ENCODE peak calls at places on chromosomes 5 and 9, in eight cellular contexts. O is HCT116, I is MM.1S, V is H1, B is heart left ventricle, H is psoas muscle, P is A549, K is GM23338. E is an unnamed sample.

GRCh38 chr9:131739192-131739961 is 499 bp downstream of the RAPGEF1 start:
- DNase-seq in O (no peak), I (peak; percentile 41), V (no peak), B (peak; percentile 78), H (peak; percentile 65), P (no peak), K (peak; percentile 57), E (peak; percentile 68)

GRCh38 chr9:122246666-122247065 is 17.9 kb upstream of the LHX6 start:
- DNase-seq in O (no peak), I (no peak), V (no peak), B (no peak), H (no peak), P (no peak), K (no peak), E (no peak)

GRCh38 chr9:27888661-27889295 is 315.5 kb upstream of the C9orf72 start:
- DNase-seq in O (peak; percentile 7), I (peak; percentile 64), V (peak; percentile 36), B (no peak), H (no peak), P (peak; percentile 38), K (peak; percentile 67), E (no peak)

GRCh38 chr9:125439434-125440272 is 178.0 kb downstream of the GAPVD1 start:
- DNase-seq in O (no peak), I (no peak), V (no peak), B (no peak), H (no peak), P (no peak), K (no peak), E (no peak)

GRCh38 chr5:149572576-149573231 is 8.6 kb upstream of the ARHGEF37 start:
- DNase-seq in O (no peak), I (no peak), V (no peak), B (no peak), H (no peak), P (no peak), K (no peak), E (no peak)

GRCh38 chr5:38249286-38249685 is 9.1 kb upstream of the EGFLAM start:
- DNase-seq in O (no peak), I (no peak), V (no peak), B (no peak), H (no peak), P (no peak), K (no peak), E (no peak)

GRCh38 chr5:111694183-111694582 is 62.8 kb downstream of the NREP start:
- DNase-seq in O (no peak), I (no peak), V (no peak), B (no peak), H (no peak), P (peak; percentile 22), K (no peak), E (no peak)

GRCh38 chr9:93300175-93300572 is 116.2 kb downstream of the WNK2 start:
- DNase-seq in O (no peak), I (no peak), V (no peak), B (no peak), H (peak; percentile 4), P (no peak), K (no peak), E (no peak)

GRCh38 chr9:136310273-136311030 is 6.6 kb upstream of the CCDC187 start:
- DNase-seq in O (no peak), I (no peak), V (no peak), B (no peak), H (no peak), P (no peak), K (no peak), E (no peak)

GRCh38 chr9:93665566-93666278 is 89.3 kb downstream of the PHF2 start:
- DNase-seq in O (no peak), I (no peak), V (no peak), B (peak; percentile 46), H (no peak), P (no peak), K (no peak), E (peak; percentile 27)

GRCh38 chr5:80083115-80083890 is 48.2 kb downstream of the THBS4 start:
- DNase-seq in O (peak; percentile 71), I (peak; percentile 66), V (no peak), B (no peak), H (no peak), P (peak; percentile 74), K (peak; percentile 92), E (peak; percentile 64)

GRCh38 chr9:124088476-124088837 is 76.9 kb downstream of the LHX2 start:
- DNase-seq in O (no peak), I (no peak), V (no peak), B (no peak), H (no peak), P (no peak), K (no peak), E (peak; percentile 54)

GRCh38 chr5:154892370-154892771 is 33.9 kb downstream of the CNOT8 start:
- DNase-seq in O (no peak), I (no peak), V (no peak), B (no peak), H (no peak), P (no peak), K (no peak), E (no peak)

GRCh38 chr5:173371400-173371799 is 43.2 kb upstream of the STC2 start:
- DNase-seq in O (no peak), I (no peak), V (no peak), B (no peak), H (no peak), P (no peak), K (no peak), E (no peak)

DNA sequence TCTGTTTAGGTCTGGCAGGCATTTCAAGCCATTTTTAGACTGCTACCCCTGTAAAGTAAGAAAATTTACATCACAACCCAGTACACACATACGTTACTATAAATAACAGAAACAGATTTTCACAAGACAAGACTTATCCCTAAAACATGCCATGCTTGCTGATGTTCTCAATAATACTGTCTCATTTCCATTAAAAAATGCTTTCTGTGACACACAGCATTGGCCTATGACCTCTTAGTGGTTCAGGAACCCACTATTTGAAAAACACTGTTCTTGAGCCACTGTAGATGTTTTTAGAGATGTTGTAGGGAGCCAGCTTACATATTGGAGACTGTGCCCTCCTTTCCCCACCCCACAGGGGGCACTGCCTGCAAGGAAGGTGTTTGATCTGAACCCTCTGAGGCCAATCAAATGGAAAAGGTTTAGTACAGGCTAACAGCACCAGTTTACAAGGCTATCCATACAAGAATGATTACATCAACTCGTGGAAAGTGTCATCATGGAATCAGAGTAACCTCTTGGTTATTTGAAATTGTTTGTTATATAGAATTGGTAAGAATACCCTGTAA is 30.8 kb downstream of the ZSWIM6 start:
- DNase-seq in O (no peak), I (no peak), V (no peak), B (no peak), H (no peak), P (peak; percentile 38), K (peak; percentile 55), E (no peak)
- TF ChIP-seq CTCF in O (peak; percentile 32), I (peak; percentile 18), V (peak; percentile 43), B (peak; percentile 17), H (no peak), P (no peak), K (peak; percentile 62), E (no peak)

DNA sequence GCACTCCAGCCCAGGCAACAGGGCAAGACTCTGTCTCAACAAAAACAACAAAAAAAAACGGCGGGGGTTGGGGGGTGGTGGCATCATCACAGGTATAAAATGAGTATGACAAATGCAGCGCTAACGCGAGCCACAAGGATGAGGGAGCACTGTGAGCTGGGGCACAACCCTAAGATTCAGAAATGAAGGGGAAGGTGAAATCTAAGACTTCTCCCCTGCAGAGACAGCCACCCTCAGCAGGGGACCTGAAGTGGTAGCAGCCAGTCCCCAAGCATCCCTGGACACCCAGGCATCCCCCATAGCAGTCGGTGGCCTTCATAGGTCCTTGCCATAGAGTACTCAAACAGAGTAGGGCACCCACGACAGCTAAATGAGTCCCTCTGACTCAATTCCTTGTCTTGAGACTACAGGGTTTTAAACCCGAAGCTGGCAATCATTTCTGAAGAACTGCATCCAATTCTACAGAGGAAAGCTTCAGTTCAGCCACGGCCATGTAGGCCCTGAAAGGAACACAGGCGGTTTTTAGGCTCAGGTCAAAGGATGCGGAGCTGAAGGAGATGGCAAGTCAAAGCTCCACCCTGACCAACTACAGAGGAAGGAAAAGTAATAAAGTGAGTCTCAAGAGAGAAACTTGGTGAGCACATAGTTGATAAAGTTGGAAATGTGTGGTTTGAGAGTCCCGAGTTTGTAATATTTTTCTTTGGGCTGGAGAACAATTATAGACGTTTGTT is 50.3 kb downstream of the MYO10 start:
- DNase-seq in O (no peak), I (no peak), V (no peak), B (no peak), H (no peak), P (no peak), K (no peak), E (no peak)
- H3K27ac ChIP-seq in O (no peak overlapping the region), I (no peak overlapping the region), V (no peak overlapping the region), B (no peak overlapping the region), H (peak overlapping the region; percentile 48), P (peak overlapping the region; percentile 95), K (peak overlapping the region; percentile 24), E (no peak overlapping the region)

DNA sequence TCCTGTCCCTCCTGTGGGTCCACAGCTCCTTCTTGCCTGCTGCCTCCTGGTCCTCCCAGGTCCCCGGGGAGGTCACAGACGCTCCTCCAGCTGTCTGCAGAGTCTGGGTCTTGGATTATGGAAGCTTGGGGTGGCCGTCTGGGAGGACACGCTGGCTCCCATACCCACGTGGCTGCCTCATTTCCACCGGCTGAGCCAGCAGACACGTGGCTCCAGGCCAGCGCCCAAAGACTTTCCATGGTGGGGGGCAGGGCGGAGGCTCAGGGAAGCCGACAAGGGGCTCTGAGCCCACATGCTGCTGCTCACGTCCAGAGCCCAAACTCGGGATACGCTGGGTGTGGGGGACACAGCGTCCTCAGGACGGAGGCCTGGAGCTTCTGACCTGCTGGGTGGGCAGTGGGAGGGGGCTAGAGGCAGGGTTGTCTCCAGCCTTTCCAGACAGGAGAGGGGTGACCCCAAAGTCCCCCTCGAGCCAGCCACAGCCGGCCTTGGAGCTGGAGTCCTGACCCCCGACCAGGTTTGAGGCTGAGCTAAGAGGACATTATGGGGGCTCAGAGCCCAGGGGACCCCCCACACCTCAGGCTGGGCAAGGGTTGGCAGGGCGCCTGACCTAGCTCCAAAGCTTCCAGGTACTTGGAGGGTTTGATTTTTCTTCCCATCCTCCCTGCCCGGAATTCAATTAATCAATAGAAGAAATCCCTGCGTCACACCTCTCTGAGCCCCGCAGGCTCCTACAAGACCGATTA is 24.2 kb upstream of the RNU6ATAC start:
- DNase-seq in O (no peak), I (no peak), V (no peak), B (peak; percentile 68), H (peak; percentile 33), P (no peak), K (no peak), E (peak; percentile 42)
- H3K4me3 ChIP-seq in O (no peak overlapping the region), I (no peak overlapping the region), V (no peak overlapping the region), B (no peak overlapping the region), H (no peak overlapping the region), P (no peak overlapping the region), K (no peak overlapping the region), E (no peak overlapping the region)

GRCh38 chr5:175868996-175869638 is 2.3 kb upstream of the CPLX2 start:
- DNase-seq in O (no peak), I (no peak), V (no peak), B (no peak), H (no peak), P (no peak), K (no peak), E (no peak)

GRCh38 chr5:175866377-175866907 is 4.9 kb upstream of the CPLX2 start:
- DNase-seq in O (no peak), I (no peak), V (no peak), B (no peak), H (no peak), P (peak; percentile 62), K (peak; percentile 58), E (no peak)

GRCh38 chr5:175870820-175871447 is 444 bp upstream of the CPLX2 start:
- DNase-seq in O (no peak), I (no peak), V (no peak), B (no peak), H (no peak), P (peak; percentile 93), K (peak; percentile 40), E (no peak)

GRCh38 chr5:175868348-175868723 is 3.0 kb upstream of the CPLX2 start:
- DNase-seq in O (no peak), I (no peak), V (no peak), B (no peak), H (no peak), P (no peak), K (no peak), E (no peak)

GRCh38 chr5:175867587-175868347 is 3.6 kb upstream of the CPLX2 start:
- DNase-seq in O (peak; percentile 48), I (no peak), V (no peak), B (no peak), H (no peak), P (peak; percentile 96), K (peak; percentile 86), E (no peak)
- TF ChIP-seq CTCF in O (peak; percentile 71), I (no peak), V (peak; percentile 78), B (no peak), H (no peak), P (peak; percentile 52), K (peak; percentile 44), E (no peak)